ENCODE peak calls at places on chromosomes 4 and X, in five cellular contexts. L, C, G, X and Z are unnamed samples.
A peak's percentile ranks its signal among the peaks of the same experiment; 100 is the strongest.

GRCh38 chrX:18206657-18207056 is 14.0 kb downstream of the BEND2 start:
- DNase-seq in X (no peak), C (no peak), L (no peak), G (no peak), Z (no peak)

GRCh38 chr4:53800741-53801140 is 209.5 kb upstream of the LNX1 start:
- DNase-seq in X (no peak), C (no peak), G (no peak), L (no peak), Z (no peak)

GRCh38 chr4:123308667-123309066 is 87.9 kb upstream of the SPRY1 start:
- DNase-seq in C (no peak), G (no peak), X (no peak), L (no peak), Z (no peak)

GRCh38 chr4:30821275-30821674 is 101.1 kb downstream of the PCDH7 start:
- DNase-seq in L (no peak), X (no peak), G (no peak), C (no peak), Z (no peak)

GRCh38 chr4:83569967-83570366 is 34.1 kb downstream of the GPAT3 start:
- DNase-seq in X (no peak), G (no peak), L (no peak), C (no peak), Z (no peak)

GRCh38 chr4:146112389-146112788 is 63.1 kb upstream of the LSM6 start:
- DNase-seq in L (no peak), X (no peak), C (no peak), G (no peak), Z (no peak)

GRCh38 chr4:70902577-70903281 is 560 bp downstream of the MOB1B start:
- DNase-seq in G (no peak), L (peak; percentile 27), C (no peak), X (no peak), Z (no peak)

GRCh38 chrX:153885968-153886903 is at the start of gene L1CAM:
- DNase-seq in C (peak; percentile 31), L (no peak), X (no peak), G (no peak), Z (no peak)

GRCh38 chr4:142404191-142404611 is 441.9 kb downstream of the INPP4B start:
- DNase-seq in G (no peak), L (peak; percentile 70), C (no peak), X (no peak), Z (no peak)

GRCh38 chr4:6732441-6733357 is 16.7 kb downstream of the BLOC1S4 start:
- DNase-seq in C (peak; percentile 73), L (peak; percentile 93), X (no peak), G (peak; percentile 65), Z (peak; percentile 41)

GRCh38 chr4:106987314-106987713 is 48.8 kb downstream of the DKK2 start:
- DNase-seq in X (no peak), G (no peak), L (no peak), C (no peak), Z (no peak)

GRCh38 chr4:117898496-117898895 is 135.8 kb upstream of the NDST3 start:
- DNase-seq in G (no peak), X (no peak), C (no peak), L (no peak), Z (no peak)

GRCh38 chrX:7088968-7089615 is 58.4 kb upstream of the STS start:
- DNase-seq in X (no peak), L (no peak), C (no peak), G (no peak), Z (no peak)

GRCh38 chr4:99323761-99324160 is 2.6 kb upstream of the ADH1B start:
- DNase-seq in L (peak; percentile 96), G (peak; percentile 45), C (no peak), X (no peak), Z (no peak)

GRCh38 chrX:115562492-115562872 is 1.5 kb downstream of the PLS3 start:
- DNase-seq in X (no peak), G (no peak), L (peak; percentile 50), C (no peak), Z (no peak)

GRCh38 chr4:169268951-169269781 is 1.6 kb downstream of the SH3RF1 start:
- DNase-seq in G (no peak), L (peak; percentile 87), C (no peak), X (no peak), Z (no peak)

GRCh38 chr4:146192060-146192459 is 16.5 kb downstream of the LSM6 start:
- DNase-seq in G (no peak), X (no peak), C (no peak), L (peak; percentile 20), Z (no peak)

GRCh38 chr4:155353923-155354540 is 22.7 kb downstream of the MAP9 start:
- DNase-seq in X (peak; percentile 56), G (peak; percentile 58), L (peak; percentile 43), C (no peak), Z (peak; percentile 55)

GRCh38 chr4:33262809-33263208 is 2542.6 kb downstream of the PCDH7 start:
- DNase-seq in G (no peak), C (no peak), X (no peak), L (no peak), Z (no peak)

GRCh38 chr4:148287111-148287510 is 155.1 kb downstream of the NR3C2 start:
- DNase-seq in X (no peak), G (no peak), L (no peak), C (no peak), Z (no peak)

GRCh38 chr4:175306436-175306835 is 388.3 kb downstream of the ADAM29 start:
- DNase-seq in X (no peak), L (no peak), C (no peak), G (no peak), Z (no peak)

GRCh38 chr4:139232751-139233150 is 47.3 kb downstream of the MGARP start:
- DNase-seq in X (no peak), G (no peak), L (no peak), C (no peak), Z (no peak)

DNA sequence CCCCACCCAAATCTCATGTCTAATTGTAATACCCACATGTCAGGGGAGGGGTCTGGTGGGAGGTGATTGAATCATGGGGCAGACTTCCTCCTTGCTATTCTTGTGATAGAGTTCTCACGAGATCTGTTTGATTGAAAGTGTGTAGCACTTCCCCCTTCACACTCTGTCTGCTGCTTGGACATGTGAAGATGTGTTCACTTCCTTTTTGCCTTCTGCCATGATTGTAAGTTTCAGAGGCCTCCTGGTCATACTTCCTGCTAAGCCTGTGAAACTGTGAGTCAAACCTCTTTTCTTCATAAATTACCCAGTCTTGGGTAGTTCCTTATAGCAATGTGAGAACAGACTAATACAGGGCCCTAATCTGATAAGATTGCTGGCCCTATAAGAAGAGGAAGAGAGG is 1514.8 kb downstream of the RPA4 start:
- DNase-seq in X (no peak), L (no peak), G (no peak), C (no peak), Z (no peak)
- TF ChIP-seq CTCF in X (no peak), L (no peak), G (no peak), C (no peak), Z (no peak)

GRCh38 chr4:7763106-7763505 is 176.6 kb downstream of the AFAP1 start:
- DNase-seq in C (peak; percentile 43), G (no peak), X (no peak), L (no peak), Z (no peak)

GRCh38 chr4:7761312-7761711 is 178.3 kb downstream of the AFAP1 start:
- DNase-seq in X (no peak), L (no peak), C (peak; percentile 50), G (no peak), Z (no peak)

GRCh38 chr4:7760706-7761105 is 179.0 kb downstream of the AFAP1 start:
- DNase-seq in L (no peak), C (peak; percentile 34), G (no peak), X (no peak), Z (no peak)

GRCh38 chr4:7762376-7763040 is 177.2 kb downstream of the AFAP1 start:
- DNase-seq in C (peak; percentile 23), X (no peak), L (no peak), G (no peak), Z (no peak)

DNA sequence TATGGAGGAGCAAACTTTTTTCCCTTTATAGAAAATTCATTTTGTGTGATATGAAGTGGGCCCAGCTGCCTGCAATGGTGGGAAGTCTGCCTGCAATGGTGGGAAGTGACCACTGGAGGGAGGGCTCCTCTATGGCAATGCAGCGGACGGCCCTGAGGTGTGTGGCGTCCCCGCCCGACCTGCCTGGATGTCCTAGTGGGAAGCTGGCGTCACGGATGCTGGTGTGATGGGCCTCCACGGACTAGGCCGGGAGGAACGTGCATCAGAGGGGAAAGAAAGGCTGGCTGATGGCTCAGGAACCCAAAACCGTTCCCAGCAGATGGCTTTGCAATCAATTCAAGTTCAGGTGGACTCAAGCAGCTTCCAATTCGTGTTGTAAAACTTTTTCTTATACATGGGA is 177.9 kb downstream of the AFAP1 start:
- DNase-seq in G (peak; percentile 84), C (peak; percentile 64), L (peak; percentile 62), X (no peak), Z (peak; percentile 36)
- TF ChIP-seq CTCF in G (peak; percentile 83), C (peak; percentile 56), L (peak; percentile 73), X (peak; percentile 46), Z (no peak)

DNA sequence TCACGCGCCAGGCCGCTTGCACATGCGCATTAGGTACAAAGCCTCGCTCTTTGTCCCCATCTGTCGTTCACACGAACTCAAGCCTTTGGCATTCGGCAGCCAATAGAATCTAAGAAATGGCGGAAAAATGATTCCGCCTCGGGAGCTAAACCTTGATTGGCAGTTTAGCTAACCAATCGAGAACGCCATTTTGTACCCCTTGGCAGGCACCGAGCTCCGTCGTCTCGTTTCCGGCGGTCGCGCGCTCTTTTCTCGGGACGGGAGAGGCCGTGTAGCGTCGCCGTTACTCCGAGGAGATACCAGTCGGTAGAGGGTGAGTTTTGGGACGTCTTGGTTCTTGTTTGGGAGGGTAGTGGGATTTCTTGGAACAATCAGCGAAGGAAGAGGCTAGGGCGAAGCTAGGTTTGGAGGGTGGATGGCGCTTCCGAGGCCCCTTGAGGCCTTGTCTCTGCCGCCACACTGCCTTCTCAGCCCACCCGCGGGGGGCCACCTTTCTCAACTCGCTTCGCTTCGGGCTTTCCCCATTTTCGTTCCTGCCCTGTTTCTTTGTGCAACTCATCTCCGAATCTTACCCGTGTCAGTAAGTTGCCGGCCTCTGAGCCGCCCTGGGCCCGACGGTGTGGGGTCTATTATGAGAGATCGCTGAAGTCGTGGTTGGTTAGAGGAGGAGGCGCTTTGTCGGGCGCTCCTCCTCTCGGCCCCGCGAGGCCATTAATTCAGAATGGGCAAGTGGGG is at the start of gene NONO:
- DNase-seq in C (peak; percentile 86), G (peak; percentile 81), X (peak; percentile 81), L (peak; percentile 99), Z (peak; percentile 34)
- TF ChIP-seq CTCF in C (no peak), G (no peak), X (peak; percentile 16), L (no peak), Z (no peak)

GRCh38 chr4:40524642-40525041 is 105.0 kb downstream of the RBM47 start:
- DNase-seq in L (peak; percentile 21), G (no peak), X (no peak), C (no peak), Z (no peak)
- TF ChIP-seq CTCF in L (no peak), G (no peak), X (no peak), C (no peak), Z (no peak)

GRCh38 chrX:39652336-39652735 is 445.4 kb downstream of the BCOR start:
- DNase-seq in G (no peak), L (no peak), X (no peak), C (no peak), Z (no peak)
- TF ChIP-seq CTCF in G (peak; percentile 15), L (peak; percentile 48), X (no peak), C (no peak), Z (no peak)